ENCODE peak calls at places on chromosomes 11 and 22, in seven cellular contexts. X is pancreas, Z is mucosa of descending colon, F is cardiac muscle cell, S is mesenchymal stem cell, G is trophoblast cell, V is adrenal gland. Y is an unnamed sample.

GRCh38 chr11:126219547-126219946 is 8.0 kb downstream of the FAM118B start:
- DNase-seq in S (no peak), F (no peak), G (no peak), Z (peak; percentile 65), X (no peak), V (no peak), Y (no peak)

GRCh38 chr22:37806409-37807338 is 1.1 kb upstream of the GCAT start:
- DNase-seq in S (peak; percentile 53), V (no peak), F (peak; percentile 49), Z (peak; percentile 57), X (no peak), G (peak; percentile 37), Y (no peak)

GRCh38 chr22:44172370-44173108 is 8.2 kb upstream of the PARVG start:
- DNase-seq in S (no peak), V (peak; percentile 59), F (no peak), X (peak; percentile 59), G (peak; percentile 51), Z (peak; percentile 45), Y (no peak)

GRCh38 chr22:20584872-20585639 is 77.6 kb downstream of the MED15 start:
- DNase-seq in Z (no peak), V (no peak), F (no peak), S (no peak), X (no peak), G (no peak), Y (no peak)

GRCh38 chr22:19704355-19705015 is 9.8 kb upstream of the SEPTIN5 start:
- DNase-seq in G (no peak), V (no peak), X (no peak), Z (no peak), S (no peak), F (no peak), Y (peak; percentile 17)

GRCh38 chr22:30116362-30117117 is 36.3 kb downstream of the HORMAD2 start:
- DNase-seq in S (peak; percentile 15), V (no peak), F (no peak), G (no peak), Z (no peak), X (no peak), Y (no peak)

GRCh38 chr11:13594045-13594444 is 74.4 kb upstream of the FAR1 start:
- DNase-seq in S (no peak), F (no peak), V (no peak), G (no peak), Z (no peak), X (no peak), Y (no peak)

GRCh38 chr11:66393954-66394353 is 22.4 kb upstream of the SLC29A2 start:
- DNase-seq in X (no peak), G (no peak), S (no peak), Z (no peak), F (no peak), V (no peak), Y (no peak)

GRCh38 chr11:42536961-42537360 is 774.8 kb upstream of the API5 start:
- DNase-seq in G (no peak), X (no peak), F (no peak), S (no peak), V (no peak), Z (no peak), Y (no peak)

GRCh38 chr11:86559311-86559945 is 113.0 kb downstream of the ME3 start:
- DNase-seq in Z (no peak), V (peak; percentile 61), F (peak; percentile 2), G (peak; percentile 86), X (no peak), S (peak; percentile 87), Y (peak; percentile 75)

GRCh38 chr11:59157433-59157832 is 14.5 kb upstream of the DTX4 start:
- DNase-seq in S (no peak), X (no peak), V (no peak), G (no peak), Z (no peak), F (no peak), Y (no peak)

GRCh38 chr11:32840587-32840986 is 10.9 kb downstream of the PRRG4 start:
- DNase-seq in Z (no peak), X (no peak), F (no peak), G (no peak), V (no peak), S (no peak), Y (no peak)

GRCh38 chr11:126430581-126431320 is 75.3 kb downstream of the ST3GAL4 start:
- DNase-seq in S (no peak), X (no peak), V (no peak), F (no peak), G (no peak), Z (peak; percentile 64), Y (no peak)

GRCh38 chr22:32854351-32854804 is 52.9 kb downstream of the TIMP3 start:
- DNase-seq in X (no peak), G (peak; percentile 34), V (no peak), S (peak; percentile 15), F (no peak), Z (no peak), Y (no peak)

GRCh38 chr11:45648931-45649330 is 16.5 kb downstream of the CHST1 start:
- DNase-seq in S (no peak), V (no peak), F (no peak), G (no peak), Z (no peak), X (no peak), Y (no peak)

GRCh38 chr11:12158926-12159325 is 48.5 kb downstream of the MICAL2 start:
- DNase-seq in Z (no peak), X (no peak), S (no peak), G (peak; percentile 45), V (no peak), F (peak; percentile 86), Y (peak; percentile 82)

GRCh38 chr11:134439181-134439580 is 27.1 kb upstream of the B3GAT1 start:
- DNase-seq in S (no peak), F (no peak), Z (no peak), X (no peak), G (peak; percentile 4), V (no peak), Y (no peak)

GRCh38 chr22:40213478-40213877 is 35.8 kb downstream of the TNRC6B start:
- DNase-seq in X (no peak), F (no peak), Z (no peak), G (no peak), S (no peak), V (no peak), Y (no peak)

GRCh38 chr11:77171254-77171653 is 43.2 kb downstream of the MYO7A start:
- DNase-seq in G (no peak), S (no peak), F (no peak), X (no peak), Z (no peak), V (no peak), Y (no peak)

GRCh38 chr22:35217541-35217940 is 39.8 kb upstream of the HMGXB4 start:
- DNase-seq in G (peak; percentile 49), Z (no peak), X (no peak), V (no peak), F (no peak), S (no peak), Y (no peak)

GRCh38 chr11:71999360-71999759 is 651 bp downstream of the IL18BP start:
- DNase-seq in Z (no peak), F (no peak), X (no peak), V (peak; percentile 66), G (peak; percentile 61), S (peak; percentile 65), Y (no peak)

GRCh38 chr22:37299969-37300509 is 17.7 kb downstream of the CYTH4 start:
- DNase-seq in X (no peak), V (no peak), F (no peak), Z (no peak), G (no peak), S (no peak), Y (no peak)

GRCh38 chr11:34192481-34193401 is 87.3 kb downstream of the NAT10 start:
- DNase-seq in Z (no peak), V (peak; percentile 83), G (peak; percentile 86), F (no peak), X (no peak), S (peak; percentile 75), Y (no peak)
- H3K4me3 ChIP-seq in Z (no peak overlapping the region), V (no peak overlapping the region), G (no peak overlapping the region), F (no peak overlapping the region), X (no peak overlapping the region), S (peak overlapping the region; percentile 71), Y (no peak overlapping the region)

DNA sequence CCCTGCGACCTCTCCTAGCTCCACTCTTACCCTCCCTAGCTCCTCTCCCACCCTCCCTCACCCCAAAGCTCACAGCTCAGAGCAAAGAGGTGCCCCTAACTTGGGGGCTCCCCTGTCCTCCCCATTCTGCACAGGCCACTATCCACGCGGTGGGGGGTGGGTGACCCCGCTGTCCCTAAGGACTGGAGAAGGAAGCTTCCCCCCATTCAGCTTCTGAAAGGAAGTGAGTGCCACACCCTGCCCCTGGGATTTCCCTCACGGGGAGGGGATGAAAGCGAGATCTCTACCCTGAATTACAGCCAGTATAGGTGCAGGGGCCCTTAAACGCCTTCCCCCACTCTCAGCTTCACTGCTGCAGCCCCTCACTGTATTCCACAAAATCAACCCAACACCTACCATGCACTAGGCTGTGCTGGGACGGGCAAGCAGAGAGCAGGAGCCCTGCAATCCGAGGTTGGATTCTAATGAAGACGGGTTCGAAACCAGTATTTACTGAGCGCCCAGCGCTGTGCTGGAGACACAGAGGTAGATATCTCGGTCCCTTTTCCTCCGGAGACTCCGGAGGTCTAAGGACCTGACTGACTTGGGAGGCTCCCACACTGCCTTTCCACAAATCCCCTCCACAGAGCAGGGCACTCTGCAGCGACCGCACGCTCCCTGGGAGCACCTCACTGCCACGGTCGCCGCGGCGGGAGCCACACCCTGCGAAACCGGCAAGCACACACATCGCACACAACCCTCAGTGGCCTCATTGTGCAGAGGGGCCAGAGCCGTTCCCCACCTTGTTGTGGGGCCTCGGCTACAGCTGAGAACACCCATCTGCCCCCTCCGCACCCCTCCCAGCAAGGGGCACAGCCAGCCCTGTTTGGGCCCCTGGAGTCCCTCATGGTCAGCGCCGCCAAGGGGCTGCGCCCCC is 1.8 kb downstream of the AHNAK start:
- DNase-seq in V (no peak), Z (peak; percentile 76), G (peak; percentile 28), S (peak; percentile 40), F (no peak), X (no peak), Y (no peak)
- H3K4me1 ChIP-seq in V (peaks cover 66% of the 10 kb centered on the region), Z (peaks cover 67% of the 10 kb centered on the region), G (peaks cover 41% of the 10 kb centered on the region), S (peaks cover 39% of the 10 kb centered on the region), F (peaks cover 27% of the 10 kb centered on the region), X (peaks cover 55% of the 10 kb centered on the region), Y (peaks cover 69% of the 10 kb centered on the region)

GRCh38 chr22:47189056-47189916 is 426.8 kb downstream of the TBC1D22A start:
- DNase-seq in G (no peak), S (no peak), Z (no peak), X (no peak), V (peak; percentile 9), F (no peak), Y (peak; percentile 26)

GRCh38 chr22:47190957-47191323 is 428.5 kb downstream of the TBC1D22A start:
- DNase-seq in F (no peak), G (no peak), Z (no peak), S (no peak), V (no peak), X (no peak), Y (no peak)

GRCh38 chr22:47190276-47190956 is 428.0 kb downstream of the TBC1D22A start:
- DNase-seq in X (no peak), Z (no peak), V (no peak), G (no peak), F (no peak), S (no peak), Y (no peak)

GRCh38 chr22:47188337-47189055 is 426.0 kb downstream of the TBC1D22A start:
- DNase-seq in Z (no peak), F (no peak), X (no peak), G (no peak), V (peak; percentile 7), S (no peak), Y (no peak)

GRCh38 chr22:47187558-47187957 is 425.1 kb downstream of the TBC1D22A start:
- DNase-seq in S (no peak), F (no peak), Z (no peak), X (peak; percentile 7), G (no peak), V (peak; percentile 6), Y (no peak)
- H3K9me3 ChIP-seq in S (peaks cover 12% of the 10 kb centered on the region), F (no peaks in the 10 kb centered on the region), Z (peaks cover 13% of the 10 kb centered on the region), X (no peaks in the 10 kb centered on the region), G (peaks cover 39% of the 10 kb centered on the region), V (no peaks in the 10 kb centered on the region), Y (peaks cover 4% of the 10 kb centered on the region)

GRCh38 chr11:2166091-2166851 is 5.3 kb upstream of the INS start:
- DNase-seq in F (peak; percentile 51), X (no peak), V (peak; percentile 35), Z (peak; percentile 53), G (peak; percentile 68), S (no peak), Y (peak; percentile 71)
- H3K4me3 ChIP-seq in F (no peak overlapping the region), X (no peak overlapping the region), V (no peak overlapping the region), Z (no peak overlapping the region), G (no peak overlapping the region), S (no peak overlapping the region), Y (no peak overlapping the region)

Y was measured in Caco-2.